ENCODE peak calls at places on chromosomes 12 and 14, in eight cellular contexts. Z, C, L, R, D, P, Q and Y are unnamed samples.

GRCh38 chr12:30925607-30926242 is 823 bp upstream of the TSPAN11 start:
- DNase-seq in Z (no peak), C (no peak), L (no peak), R (no peak), D (no peak), P (no peak), Q (no peak), Y (no peak)

GRCh38 chr14:33509927-33510535 is 440.8 kb downstream of the EGLN3 start:
- DNase-seq in Z (no peak), C (no peak), L (no peak), R (no peak), D (no peak), P (no peak), Q (no peak), Y (no peak)

GRCh38 chr12:49336645-49337584 is at the start of gene C1QL4:
- DNase-seq in Z (peak; percentile 82), C (peak; percentile 85), L (peak; percentile 84), R (peak; percentile 52), D (peak; percentile 79), P (peak; percentile 84), Q (peak; percentile 84), Y (peak; percentile 83)

GRCh38 chr12:71282925-71283324 is 125.1 kb upstream of the TSPAN8 start:
- DNase-seq in Z (no peak), C (no peak), L (no peak), R (no peak), D (no peak), P (no peak), Q (no peak), Y (no peak)

GRCh38 chr14:76011959-76012802 is 26.6 kb downstream of the IFT43 start:
- DNase-seq in Z (no peak), C (no peak), L (no peak), R (peak; percentile 87), D (peak; percentile 16), P (no peak), Q (no peak), Y (no peak)

GRCh38 chr14:65565948-65566347 is 153.4 kb downstream of the FUT8 start:
- DNase-seq in Z (no peak), C (no peak), L (no peak), R (no peak), D (no peak), P (no peak), Q (no peak), Y (no peak)

GRCh38 chr12:12226187-12226586 is 40.7 kb downstream of the LRP6 start:
- DNase-seq in Z (no peak), C (no peak), L (no peak), R (no peak), D (no peak), P (no peak), Q (no peak), Y (no peak)

GRCh38 chr12:24554612-24555300 is 394.1 kb downstream of the BCAT1 start:
- DNase-seq in Z (no peak), C (no peak), L (no peak), R (no peak), D (no peak), P (no peak), Q (no peak), Y (no peak)

GRCh38 chr14:99619873-99620834 is 16.1 kb upstream of the CCDC85C start:
- DNase-seq in Z (no peak), C (no peak), L (no peak), R (peak; percentile 45), D (no peak), P (no peak), Q (no peak), Y (no peak)

GRCh38 chr14:50045039-50045711 is 71.2 kb downstream of the VCPKMT start:
- DNase-seq in Z (peak; percentile 75), C (peak; percentile 87), L (peak; percentile 72), R (peak; percentile 88), D (peak; percentile 80), P (peak; percentile 78), Q (no peak), Y (peak; percentile 74)

GRCh38 chr12:94380507-94380906 is 79.2 kb downstream of the CEP83 start:
- DNase-seq in Z (no peak), C (no peak), L (no peak), R (no peak), D (no peak), P (no peak), Q (no peak), Y (no peak)

GRCh38 chr12:93573552-93574223 is 1.2 kb downstream of the SOCS2 start:
- DNase-seq in Z (no peak), C (no peak), L (no peak), R (peak; percentile 69), D (no peak), P (no peak), Q (no peak), Y (no peak)

GRCh38 chr12:132084681-132085635 is 59.2 kb downstream of the DDX51 start:
- DNase-seq in Z (peak; percentile 75), C (peak; percentile 63), L (peak; percentile 64), R (peak; percentile 33), D (peak; percentile 65), P (peak; percentile 74), Q (peak; percentile 68), Y (peak; percentile 71)

GRCh38 chr12:107126688-107127481 is 33.5 kb upstream of the CRY1 start:
- DNase-seq in Z (no peak), C (no peak), L (no peak), R (peak; percentile 24), D (no peak), P (no peak), Q (no peak), Y (no peak)
- TF ChIP-seq CTCF in Z (no peak), C (no peak), L (no peak), R (peak; percentile 46), D (no peak), P (no peak), Q (peak; percentile 68), Y (no peak)

GRCh38 chr12:124658302-124658701 is 90.9 kb upstream of the NCOR2 start:
- DNase-seq in Z (no peak), C (no peak), L (no peak), R (no peak), D (no peak), P (no peak), Q (no peak), Y (no peak)

GRCh38 chr12:124655317-124656213 is 88.2 kb upstream of the NCOR2 start:
- DNase-seq in Z (peak; percentile 61), C (peak; percentile 47), L (peak; percentile 33), R (peak; percentile 93), D (peak; percentile 36), P (peak; percentile 80), Q (peak; percentile 44), Y (peak; percentile 86)

GRCh38 chr12:124654666-124655316 is 87.4 kb upstream of the NCOR2 start:
- DNase-seq in Z (peak; percentile 64), C (peak; percentile 57), L (peak; percentile 62), R (no peak), D (peak; percentile 71), P (peak; percentile 72), Q (no peak), Y (peak; percentile 80)

GRCh38 chr12:124656947-124657434 is 89.6 kb upstream of the NCOR2 start:
- DNase-seq in Z (no peak), C (no peak), L (no peak), R (no peak), D (no peak), P (no peak), Q (no peak), Y (no peak)

DNA sequence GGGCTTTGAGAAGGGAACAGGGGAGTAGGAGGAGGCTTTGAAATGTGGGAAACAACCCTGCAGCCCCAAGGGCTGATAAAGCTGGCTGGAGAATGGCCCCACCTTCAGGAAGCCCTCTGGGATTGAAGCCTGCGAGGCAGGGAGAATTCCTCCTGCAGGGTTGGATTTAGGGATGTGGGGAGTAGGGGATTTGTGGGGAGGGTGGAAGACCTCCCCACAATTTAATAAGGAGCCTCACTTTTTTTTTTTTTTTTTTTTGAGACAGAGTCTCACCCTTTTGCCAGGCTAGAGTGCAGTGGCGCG is 88.8 kb upstream of the NCOR2 start:
- DNase-seq in Z (no peak), C (no peak), L (no peak), R (no peak), D (no peak), P (no peak), Q (no peak), Y (no peak)
- H3K27ac ChIP-seq in Z (peak overlapping the region; percentile 51), C (no peak overlapping the region), L (no peak overlapping the region), R (peak overlapping the region; percentile 95), D (no peak overlapping the region), P (peak overlapping the region; percentile 67), Q (peak overlapping the region; percentile 75), Y (peak overlapping the region; percentile 88)

GRCh38 chr12:109115404-109115757 is 1.0 kb upstream of the ACACB start:
- DNase-seq in Z (no peak), C (no peak), L (no peak), R (no peak), D (no peak), P (no peak), Q (no peak), Y (no peak)
- H3K4me3 ChIP-seq in Z (no peak overlapping the region), C (peak overlapping the region; percentile 11), L (no peak overlapping the region), R (no peak overlapping the region), D (no peak overlapping the region), P (peak overlapping the region; percentile 69), Q (no peak overlapping the region), Y (peak overlapping the region; percentile 65)

GRCh38 chr14:22281322-22281977 is 307.6 kb downstream of the DAD1 start:
- DNase-seq in Z (no peak), C (no peak), L (no peak), R (no peak), D (no peak), P (no peak), Q (no peak), Y (no peak)

GRCh38 chr14:22272408-22272807 is 316.6 kb downstream of the DAD1 start:
- DNase-seq in Z (no peak), C (no peak), L (no peak), R (no peak), D (no peak), P (no peak), Q (no peak), Y (no peak)

GRCh38 chr14:22280497-22281321 is 308.3 kb downstream of the DAD1 start:
- DNase-seq in Z (no peak), C (no peak), L (no peak), R (no peak), D (no peak), P (no peak), Q (no peak), Y (no peak)

GRCh38 chr14:22282429-22282828 is 306.6 kb downstream of the DAD1 start:
- DNase-seq in Z (no peak), C (no peak), L (no peak), R (no peak), D (no peak), P (no peak), Q (no peak), Y (no peak)

DNA sequence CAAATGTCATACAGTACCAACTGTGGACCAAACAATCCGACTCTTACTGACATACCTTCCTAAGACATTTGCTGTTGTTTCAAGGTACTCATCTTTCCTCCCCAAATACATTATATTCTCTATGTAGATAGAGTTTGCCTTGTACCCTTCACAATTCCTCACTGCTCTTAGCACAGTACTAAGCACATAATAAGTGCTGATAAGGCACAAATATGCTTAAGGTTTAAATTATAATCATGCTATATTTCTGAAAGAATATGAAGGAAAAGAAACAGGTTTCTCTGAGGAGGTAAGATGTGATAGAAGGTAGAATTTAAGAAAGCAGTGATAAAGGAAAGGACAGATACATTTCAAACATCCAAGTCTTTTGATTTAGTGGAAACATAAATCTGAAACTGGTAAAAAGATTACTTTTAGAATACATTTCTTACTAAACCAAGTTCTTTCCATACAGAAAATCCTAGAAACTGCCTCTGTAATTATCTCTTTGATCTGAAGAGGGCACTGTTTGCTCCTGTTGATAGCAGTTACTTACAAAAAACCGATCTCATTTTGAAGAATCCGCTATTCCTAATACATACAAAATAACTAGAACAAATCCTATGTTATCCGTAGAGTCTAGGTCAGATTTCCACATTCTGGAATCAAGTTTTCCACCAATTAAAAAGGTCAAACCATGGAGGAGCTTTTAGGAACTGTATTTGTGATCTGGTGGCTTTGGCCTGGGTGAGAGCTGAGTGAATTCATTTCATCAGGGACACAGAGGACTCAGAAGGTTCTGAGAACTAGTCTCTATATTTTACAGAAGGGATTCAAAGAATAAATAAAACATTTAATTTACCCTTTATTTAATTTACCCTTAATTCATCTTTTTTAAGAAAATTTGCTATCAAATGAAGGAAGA is 311.9 kb downstream of the DAD1 start:
- DNase-seq in Z (no peak), C (no peak), L (no peak), R (peak; percentile 35), D (no peak), P (no peak), Q (no peak), Y (no peak)
- TF ChIP-seq CTCF in Z (no peak), C (no peak), L (peak; percentile 40), R (peak; percentile 66), D (peak; percentile 41), P (peak; percentile 20), Q (peak; percentile 68), Y (peak; percentile 52)